ENCODE peak calls at places on chromosomes 13 and 19, in five cellular contexts. G, W, X, K and B are unnamed samples.

GRCh38 chr19:10784257-10784656 is 51.8 kb downstream of the TMED1 start:
- DNase-seq in W (no peak), G (no peak), X (no peak), K (no peak), B (no peak)

GRCh38 chr13:21137696-21138095 is 38.7 kb downstream of the SKA3 start:
- DNase-seq in X (no peak), W (peak; percentile 37), G (no peak), K (peak; percentile 29), B (no peak)

GRCh38 chr19:36032251-36033104 is at the start of gene CLIP3:
- DNase-seq in W (peak; percentile 63), G (peak; percentile 100), X (no peak), K (no peak), B (no peak)

GRCh38 chr13:23771966-23772365 is 117.2 kb downstream of the MIPEP start:
- DNase-seq in G (no peak), K (peak; percentile 75), X (no peak), W (peak; percentile 19), B (no peak)

GRCh38 chr13:45055198-45055901 is 65.0 kb upstream of the GTF2F2 start:
- DNase-seq in K (peak; percentile 94), X (no peak), G (no peak), W (peak; percentile 77), B (peak; percentile 80)

GRCh38 chr13:19586904-19587634 is 25.7 kb upstream of the TPTE2 start:
- DNase-seq in G (peak; percentile 36), K (no peak), W (peak; percentile 16), X (no peak), B (no peak)

GRCh38 chr13:114049026-114049425 is 75.2 kb upstream of the C13orf46 start:
- DNase-seq in W (no peak), G (no peak), K (no peak), X (no peak), B (no peak)

GRCh38 chr13:51976423-51976822 is 34.8 kb downstream of the ATP7B start:
- DNase-seq in G (no peak), W (no peak), X (no peak), K (peak; percentile 26), B (no peak)

GRCh38 chr13:113952983-113953520 is 20.8 kb downstream of the C13orf46 start:
- DNase-seq in W (no peak), K (no peak), G (no peak), X (no peak), B (no peak)

GRCh38 chr19:44308011-44308410 is 3.2 kb upstream of the ZNF235 start:
- DNase-seq in K (peak; percentile 69), G (no peak), X (no peak), W (no peak), B (no peak)

GRCh38 chr19:10095948-10096614 is 6.4 kb downstream of the ANGPTL6 start:
- DNase-seq in W (peak; percentile 89), G (peak; percentile 100), X (peak; percentile 93), K (peak; percentile 87), B (no peak)

GRCh38 chr13:77565635-77566034 is 30.1 kb downstream of the SCEL start:
- DNase-seq in X (no peak), K (peak; percentile 16), W (peak; percentile 52), G (peak; percentile 19), B (no peak)

GRCh38 chr13:102846261-102847015 is 606 bp downstream of the ERCC5 start:
- DNase-seq in X (peak; percentile 81), W (peak; percentile 41), K (peak; percentile 35), G (no peak), B (no peak)

GRCh38 chr19:58002384-58003152 is at the start of gene ZNF606:
- DNase-seq in K (peak; percentile 86), G (peak; percentile 97), X (peak; percentile 89), W (peak; percentile 89), B (peak; percentile 34)
- H3K4me3 ChIP-seq in K (peak within 1 kb of the TSS; percentile 57), G (peak within 1 kb of the TSS; percentile 95), X (peak within 1 kb of the TSS; percentile 95), W (peak within 1 kb of the TSS; percentile 66), B (peak within 1 kb of the TSS; percentile 92)

GRCh38 chr13:48320396-48320790 is 16.8 kb downstream of the RB1 start:
- DNase-seq in K (no peak), X (no peak), G (no peak), W (no peak), B (no peak)
- H3K4me3 ChIP-seq in K (no peak overlapping the region), X (peak overlapping the region; percentile 41), G (no peak overlapping the region), W (no peak overlapping the region), B (no peak overlapping the region)

DNA sequence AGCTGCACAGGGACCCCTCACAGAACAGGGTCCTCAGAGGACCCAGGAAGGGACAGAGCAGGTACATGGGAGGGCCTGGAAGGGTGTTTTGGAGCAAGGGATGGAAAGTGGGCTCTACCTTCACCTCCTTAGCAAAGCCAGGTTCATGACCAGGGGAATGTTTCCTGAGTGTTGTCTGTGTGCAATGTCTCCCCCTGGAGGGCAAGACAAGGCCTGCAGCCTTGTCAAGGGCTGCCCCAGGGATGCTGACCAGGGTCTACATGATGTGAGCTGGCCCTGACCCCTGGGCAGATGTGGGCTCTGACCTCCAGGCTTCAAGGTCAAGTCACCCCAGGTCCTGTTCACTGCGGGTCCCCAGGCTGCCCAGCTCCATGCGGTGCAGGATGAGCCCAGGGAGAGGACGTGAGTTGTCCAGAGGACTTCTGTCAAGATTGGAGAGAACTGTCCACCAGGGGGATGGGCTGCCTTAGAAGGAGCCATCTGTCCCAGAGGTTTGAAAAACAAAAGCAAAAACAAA is 1.0 kb upstream of the CEACAM1 start:
- DNase-seq in K (peak; percentile 44), W (peak; percentile 34), X (no peak), G (peak; percentile 85), B (no peak)
- H3K4me3 ChIP-seq in K (no peak overlapping the region), W (no peak overlapping the region), X (no peak overlapping the region), G (no peak overlapping the region), B (no peak overlapping the region)

GRCh38 chr19:4284176-4284958 is 5.3 kb downstream of the SHD start:
- DNase-seq in G (peak; percentile 99), W (no peak), K (no peak), X (no peak), B (no peak)
- H3K4me3 ChIP-seq in G (peak overlapping the region; percentile 18), W (no peak overlapping the region), K (no peak overlapping the region), X (no peak overlapping the region), B (no peak overlapping the region)